ENCODE peak calls at places on chromosomes 5 and 9, in four cellular contexts. Y is GM12878, B is H1, M is HepG2. D is an unnamed sample.
A peak's percentile ranks its signal among the peaks of the same experiment; 100 is the strongest.

GRCh38 chr9:14962193-14962899 is 52.1 kb upstream of the FREM1 start:
- DNase-seq in M (no peak), B (no peak), Y (no peak), D (no peak)

GRCh38 chr5:160448886-160449285 is 27.2 kb downstream of the PTTG1 start:
- DNase-seq in B (no peak), Y (no peak), M (no peak), D (no peak)

GRCh38 chr5:90709323-90710148 is 150.9 kb downstream of the ADGRV1 start:
- DNase-seq in Y (no peak), B (peak; percentile 54), M (peak; percentile 27), D (no peak)

GRCh38 chr9:93119953-93120845 is 13.9 kb downstream of the NINJ1 start:
- DNase-seq in M (peak; percentile 94), Y (no peak), B (no peak), D (no peak)

GRCh38 chr9:25584611-25585010 is 93.6 kb downstream of the TUSC1 start:
- DNase-seq in Y (no peak), B (no peak), M (no peak), D (no peak)

GRCh38 chr9:37283730-37284235 is 138.7 kb upstream of the GRHPR start:
- DNase-seq in M (peak; percentile 4), B (no peak), Y (peak; percentile 72), D (no peak)

GRCh38 chr5:6551287-6551954 is 81.4 kb downstream of the NSUN2 start:
- DNase-seq in M (no peak), B (no peak), Y (no peak), D (no peak)

GRCh38 chr9:113238859-113239231 is 17.5 kb downstream of the SLC31A1 start:
- DNase-seq in B (no peak), Y (no peak), M (no peak), D (no peak)

GRCh38 chr5:176573564-176574296 is 24.6 kb downstream of the CDHR2 start:
- DNase-seq in B (peak; percentile 96), M (peak; percentile 38), Y (no peak), D (peak; percentile 23)

GRCh38 chr5:133390416-133391155 is 221.8 kb downstream of the FSTL4 start:
- DNase-seq in B (peak; percentile 20), Y (no peak), M (no peak), D (no peak)

GRCh38 chr9:133710661-133711427 is 27.3 kb downstream of the SARDH start:
- DNase-seq in Y (no peak), M (no peak), B (no peak), D (no peak)

GRCh38 chr5:12272389-12272788 is 368.1 kb upstream of the CTNND2 start:
- DNase-seq in B (peak; percentile 46), M (no peak), Y (no peak), D (peak; percentile 23)

GRCh38 chr9:114117614-114117995 is 18.5 kb upstream of the KIF12 start:
- DNase-seq in Y (no peak), M (peak; percentile 70), B (no peak), D (no peak)

GRCh38 chr5:8516356-8516755 is 647.4 kb downstream of the MTRR start:
- DNase-seq in B (no peak), Y (no peak), M (no peak), D (no peak)

GRCh38 chr5:160021818-160022446 is 13.0 kb downstream of the TTC1 start:
- DNase-seq in M (peak; percentile 61), Y (peak; percentile 28), B (peak; percentile 57), D (peak; percentile 33)

GRCh38 chr9:109857337-109857736 is 77.3 kb downstream of the PALM2AKAP2 start:
- DNase-seq in M (no peak), Y (no peak), B (no peak), D (no peak)

GRCh38 chr9:12643686-12644085 is 49.5 kb upstream of the TYRP1 start:
- DNase-seq in Y (no peak), M (no peak), B (no peak), D (no peak)

GRCh38 chr5:155616779-155617392 is 603.3 kb downstream of the KIF4B start:
- DNase-seq in M (peak; percentile 13), B (peak; percentile 90), Y (no peak), D (peak; percentile 35)

GRCh38 chr9:4855861-4856260 is 63.1 kb downstream of the RCL1 start:
- DNase-seq in B (no peak), M (no peak), Y (no peak), D (no peak)

GRCh38 chr9:109083141-109083540 is 36.6 kb downstream of the TMEM245 start:
- DNase-seq in Y (no peak), B (no peak), M (no peak), D (no peak)

GRCh38 chr9:33329117-33329563 is 38.8 kb downstream of the NFX1 start:
- DNase-seq in Y (no peak), M (no peak), B (no peak), D (no peak)

GRCh38 chr5:121029536-121030245 is 565.6 kb downstream of the PRR16 start:
- DNase-seq in Y (no peak), M (no peak), B (no peak), D (no peak)

GRCh38 chr5:135221696-135222095 is 177.3 kb downstream of the MACROH2A1 start:
- DNase-seq in Y (no peak), B (peak; percentile 24), M (no peak), D (no peak)

GRCh38 chr5:173412566-173412965 is 84.4 kb upstream of the STC2 start:
- DNase-seq in Y (no peak), M (no peak), B (no peak), D (no peak)

GRCh38 chr9:136644343-136644592 is 18.4 kb upstream of the EGFL7 start:
- DNase-seq in Y (no peak), B (no peak), M (no peak), D (no peak)

GRCh38 chr5:9468070-9468388 is 77.8 kb downstream of the SEMA5A start:
- DNase-seq in M (no peak), B (no peak), Y (no peak), D (no peak)

GRCh38 chr9:12882430-12882829 is 107.6 kb downstream of the LURAP1L start:
- DNase-seq in Y (no peak), M (no peak), B (no peak), D (no peak)

GRCh38 chr9:94982211-94982610 is 255.7 kb downstream of the AOPEP start:
- DNase-seq in B (no peak), Y (no peak), M (no peak), D (no peak)

GRCh38 chr5:95822038-95822407 is 503 bp downstream of the GLRX start:
- DNase-seq in Y (no peak), M (no peak), B (no peak), D (no peak)

GRCh38 chr5:176365663-176366574 is 632 bp downstream of the ARL10 start:
- DNase-seq in B (peak; percentile 81), M (no peak), Y (no peak), D (no peak)

GRCh38 chr5:172540099-172540870 is 86.0 kb upstream of the SH3PXD2B start:
- DNase-seq in M (no peak), Y (no peak), B (peak; percentile 14), D (no peak)

GRCh38 chr5:56099346-56099745 is 104.6 kb upstream of the IL6ST start:
- DNase-seq in M (peak; percentile 39), Y (no peak), B (no peak), D (no peak)

GRCh38 chr5:31551878-31552277 is 19.8 kb downstream of the C5orf22 start:
- DNase-seq in M (no peak), B (no peak), Y (no peak), D (no peak)

GRCh38 chr9:12771891-12772290 is 2.9 kb upstream of the LURAP1L start:
- DNase-seq in Y (no peak), M (no peak), B (no peak), D (no peak)

GRCh38 chr9:137875846-137876245 is 1.7 kb upstream of the CACNA1B start:
- DNase-seq in Y (no peak), M (no peak), B (no peak), D (no peak)

GRCh38 chr5:125575561-125576504 is 829.4 kb upstream of the ZNF608 start:
- DNase-seq in M (no peak), Y (no peak), B (peak; percentile 48), D (no peak)

GRCh38 chr5:68930139-68930538 is 163.7 kb upstream of the SLC30A5 start:
- DNase-seq in B (no peak), Y (no peak), M (no peak), D (no peak)

GRCh38 chr9:134210908-134211810 is 46.8 kb upstream of the RNU6ATAC start:
- DNase-seq in Y (no peak), B (no peak), M (no peak), D (no peak)

DNA sequence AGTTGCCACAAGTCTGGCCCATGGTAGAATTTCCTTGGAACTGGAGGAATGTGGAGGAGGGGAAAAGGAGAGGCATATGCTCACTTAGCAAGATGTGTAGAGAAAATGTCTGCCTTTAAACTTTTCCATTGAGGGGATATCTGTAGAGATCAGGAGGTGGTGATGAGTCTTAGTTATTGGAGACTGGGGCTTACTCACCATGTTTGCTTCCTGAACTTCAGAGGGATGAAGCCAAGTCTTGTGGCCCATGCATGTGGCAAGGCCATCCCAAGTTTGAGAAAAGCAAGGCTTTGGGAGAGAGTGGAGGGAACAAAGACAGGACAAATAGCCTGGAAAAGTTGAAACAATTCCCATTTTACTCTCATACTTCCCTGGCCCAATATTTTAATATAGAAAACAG is 124.5 kb downstream of the GDNF start:
- DNase-seq in Y (no peak), M (peak; percentile 30), B (no peak), D (no peak)
- H3K36me3 ChIP-seq in Y (no peaks in the 10 kb centered on the region), M (no peaks in the 10 kb centered on the region), B (no peaks in the 10 kb centered on the region), D (no peaks in the 10 kb centered on the region)

DNA sequence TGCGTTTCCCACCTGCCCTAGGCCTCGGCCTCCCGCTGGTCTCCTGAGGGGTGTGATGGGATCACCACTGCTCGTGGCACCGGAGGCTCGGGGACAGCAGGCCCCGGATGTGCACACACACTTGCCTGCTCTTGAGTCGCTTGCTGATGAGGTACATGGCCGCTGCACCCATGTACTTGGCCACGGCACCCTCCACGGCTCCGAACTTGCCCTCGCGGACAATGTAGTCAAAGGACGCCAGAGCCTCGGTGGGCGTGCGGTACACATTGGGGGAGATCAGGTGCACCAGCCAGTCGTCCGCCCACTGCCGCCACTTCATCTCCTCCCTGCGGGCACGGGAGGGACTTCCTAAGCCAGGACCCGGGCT is 4.7 kb downstream of the PTGES2 start:
- DNase-seq in M (no peak), B (no peak), Y (no peak), D (no peak)
- TF ChIP-seq SUZ12 in M (no peak), B (no peak), Y (no peak), D (no peak)

GRCh38 chr9:130432796-130433167 is 12.0 kb upstream of the ASS1 start:
- DNase-seq in M (no peak), Y (no peak), B (no peak), D (no peak)
- H3K4me3 ChIP-seq in M (peak overlapping the region; percentile 6), Y (no peak overlapping the region), B (peak overlapping the region; percentile 62), D (peak overlapping the region; percentile 61)

GRCh38 chr5:15991586-15991985 is 188.0 kb downstream of the MARCHF11 start:
- DNase-seq in B (no peak), Y (no peak), M (no peak), D (no peak)

GRCh38 chr5:15995206-15996052 is 184.2 kb downstream of the MARCHF11 start:
- DNase-seq in B (peak; percentile 48), M (peak; percentile 5), Y (no peak), D (peak; percentile 13)

GRCh38 chr5:15992918-15993317 is 186.7 kb downstream of the MARCHF11 start:
- DNase-seq in Y (no peak), M (no peak), B (no peak), D (no peak)

GRCh38 chr5:15993934-15994333 is 185.7 kb downstream of the MARCHF11 start:
- DNase-seq in Y (no peak), B (no peak), M (no peak), D (no peak)

GRCh38 chr5:15993334-15993733 is 186.3 kb downstream of the MARCHF11 start:
- DNase-seq in M (no peak), Y (no peak), B (no peak), D (no peak)
- H3K36me3 ChIP-seq in M (no peaks in the 10 kb centered on the region), Y (no peaks in the 10 kb centered on the region), B (no peaks in the 10 kb centered on the region), D (no peaks in the 10 kb centered on the region)

D was measured in NT2/D1.